ENCODE peak calls at places on chromosomes 4 and X, in nine cellular contexts. One of them, this sample, is unnamed.

GRCh38 chr4:153520871-153521329 is 54.7 kb downstream of the TMEM131L start:
- DNase-seq in prostate gland: no peak
- DNase-seq in stomach: no peak
- DNase-seq in breast epithelium: no peak
- DNase-seq in sigmoid colon: no peak
- DNase-seq in SK-N-SH: no peak
- DNase-seq in H1: no peak
- DNase-seq in upper lobe of left lung: no peak
- DNase-seq in suprapubic skin: no peak
- DNase-seq in this sample: no peak

GRCh38 chr4:55396305-55397023 is 707 bp downstream of the TMEM165 start:
- DNase-seq in sigmoid colon: peak; percentile 78
- DNase-seq in prostate gland: peak; percentile 21
- DNase-seq in H1: peak; percentile 74
- DNase-seq in SK-N-SH: peak; percentile 79
- DNase-seq in suprapubic skin: no peak
- DNase-seq in upper lobe of left lung: peak; percentile 91
- DNase-seq in breast epithelium: no peak
- DNase-seq in stomach: peak; percentile 46
- DNase-seq in this sample: peak; percentile 92

GRCh38 chr4:176270669-176271068 is 1.6 kb upstream of the ASB5 start:
- DNase-seq in prostate gland: no peak
- DNase-seq in H1: no peak
- DNase-seq in stomach: no peak
- DNase-seq in upper lobe of left lung: no peak
- DNase-seq in sigmoid colon: peak; percentile 78
- DNase-seq in breast epithelium: no peak
- DNase-seq in suprapubic skin: no peak
- DNase-seq in SK-N-SH: no peak
- DNase-seq in this sample: no peak

GRCh38 chr4:156109943-156110925 is 156.6 kb upstream of the CTSO start:
- DNase-seq in stomach: no peak
- DNase-seq in suprapubic skin: no peak
- DNase-seq in prostate gland: peak; percentile 29
- DNase-seq in sigmoid colon: peak; percentile 77
- DNase-seq in upper lobe of left lung: no peak
- DNase-seq in breast epithelium: no peak
- DNase-seq in SK-N-SH: no peak
- DNase-seq in H1: peak; percentile 68
- DNase-seq in this sample: no peak

GRCh38 chr4:121339307-121339706 is 41.5 kb downstream of the QRFPR start:
- DNase-seq in prostate gland: no peak
- DNase-seq in suprapubic skin: no peak
- DNase-seq in H1: no peak
- DNase-seq in upper lobe of left lung: no peak
- DNase-seq in stomach: no peak
- DNase-seq in SK-N-SH: no peak
- DNase-seq in breast epithelium: no peak
- DNase-seq in sigmoid colon: no peak
- DNase-seq in this sample: no peak

GRCh38 chr4:84578540-84579409 is 4.2 kb upstream of the CDS1 start:
- DNase-seq in SK-N-SH: peak; percentile 17
- DNase-seq in upper lobe of left lung: no peak
- DNase-seq in H1: no peak
- DNase-seq in sigmoid colon: no peak
- DNase-seq in suprapubic skin: no peak
- DNase-seq in breast epithelium: no peak
- DNase-seq in prostate gland: peak; percentile 21
- DNase-seq in stomach: no peak
- DNase-seq in this sample: no peak

GRCh38 chrX:4932790-4933189 is 1219.3 kb upstream of the PRKX start:
- DNase-seq in breast epithelium: no peak
- DNase-seq in SK-N-SH: no peak
- DNase-seq in upper lobe of left lung: no peak
- DNase-seq in suprapubic skin: no peak
- DNase-seq in sigmoid colon: no peak
- DNase-seq in H1: no peak
- DNase-seq in stomach: no peak
- DNase-seq in prostate gland: no peak
- DNase-seq in this sample: no peak

GRCh38 chr4:7634611-7635010 is 199.9 kb upstream of the PSAPL1 start:
- DNase-seq in suprapubic skin: no peak
- DNase-seq in prostate gland: no peak
- DNase-seq in SK-N-SH: no peak
- DNase-seq in sigmoid colon: no peak
- DNase-seq in breast epithelium: no peak
- DNase-seq in stomach: no peak
- DNase-seq in H1: no peak
- DNase-seq in upper lobe of left lung: no peak
- DNase-seq in this sample: no peak

GRCh38 chr4:183349673-183350072 is 27.4 kb upstream of the CLDN24 start:
- DNase-seq in sigmoid colon: no peak
- DNase-seq in stomach: no peak
- DNase-seq in SK-N-SH: no peak
- DNase-seq in prostate gland: no peak
- DNase-seq in H1: no peak
- DNase-seq in suprapubic skin: no peak
- DNase-seq in breast epithelium: no peak
- DNase-seq in upper lobe of left lung: no peak
- DNase-seq in this sample: no peak

GRCh38 chr4:110501826-110502225 is 25.9 kb downstream of the ENPEP start:
- DNase-seq in upper lobe of left lung: no peak
- DNase-seq in breast epithelium: no peak
- DNase-seq in sigmoid colon: no peak
- DNase-seq in SK-N-SH: no peak
- DNase-seq in suprapubic skin: no peak
- DNase-seq in prostate gland: no peak
- DNase-seq in stomach: no peak
- DNase-seq in H1: no peak
- DNase-seq in this sample: no peak

GRCh38 chrX:27336466-27337091 is 126.6 kb downstream of the PPP4R3C start:
- DNase-seq in sigmoid colon: no peak
- DNase-seq in SK-N-SH: peak; percentile 37
- DNase-seq in breast epithelium: no peak
- DNase-seq in upper lobe of left lung: no peak
- DNase-seq in suprapubic skin: no peak
- DNase-seq in prostate gland: no peak
- DNase-seq in H1: peak; percentile 61
- DNase-seq in stomach: peak; percentile 33
- DNase-seq in this sample: peak; percentile 74

GRCh38 chr4:168784786-168785461 is 225.1 kb downstream of the CBR4 start:
- DNase-seq in upper lobe of left lung: no peak
- DNase-seq in sigmoid colon: no peak
- DNase-seq in SK-N-SH: no peak
- DNase-seq in breast epithelium: no peak
- DNase-seq in H1: no peak
- DNase-seq in stomach: peak; percentile 61
- DNase-seq in suprapubic skin: no peak
- DNase-seq in prostate gland: peak; percentile 39
- DNase-seq in this sample: no peak

GRCh38 chrX:139203681-139204575 is 326.6 kb upstream of the F9 start:
- DNase-seq in H1: peak; percentile 54
- DNase-seq in stomach: peak; percentile 36
- DNase-seq in suprapubic skin: no peak
- DNase-seq in prostate gland: peak; percentile 12
- DNase-seq in upper lobe of left lung: peak; percentile 77
- DNase-seq in sigmoid colon: no peak
- DNase-seq in breast epithelium: peak; percentile 47
- DNase-seq in SK-N-SH: peak; percentile 33
- DNase-seq in this sample: peak; percentile 83

GRCh38 chr4:179695175-179695574 is 2252.9 kb upstream of the AGA start:
- DNase-seq in upper lobe of left lung: no peak
- DNase-seq in suprapubic skin: no peak
- DNase-seq in sigmoid colon: no peak
- DNase-seq in SK-N-SH: no peak
- DNase-seq in breast epithelium: no peak
- DNase-seq in H1: no peak
- DNase-seq in prostate gland: no peak
- DNase-seq in stomach: no peak
- DNase-seq in this sample: no peak

GRCh38 chr4:98528882-98529281 is 129.5 kb downstream of the TSPAN5 start:
- DNase-seq in stomach: no peak
- DNase-seq in H1: no peak
- DNase-seq in upper lobe of left lung: no peak
- DNase-seq in suprapubic skin: no peak
- DNase-seq in breast epithelium: no peak
- DNase-seq in SK-N-SH: no peak
- DNase-seq in prostate gland: no peak
- DNase-seq in sigmoid colon: no peak
- DNase-seq in this sample: no peak

GRCh38 chr4:15695240-15695699 is 7.6 kb upstream of the BST1 start:
- DNase-seq in prostate gland: no peak
- DNase-seq in H1: no peak
- DNase-seq in suprapubic skin: no peak
- DNase-seq in stomach: no peak
- DNase-seq in SK-N-SH: no peak
- DNase-seq in upper lobe of left lung: no peak
- DNase-seq in sigmoid colon: no peak
- DNase-seq in breast epithelium: no peak
- DNase-seq in this sample: no peak

GRCh38 chrX:110310896-110311295 is 7.0 kb downstream of the AMMECR1 start:
- DNase-seq in prostate gland: no peak
- DNase-seq in stomach: no peak
- DNase-seq in H1: no peak
- DNase-seq in SK-N-SH: no peak
- DNase-seq in upper lobe of left lung: no peak
- DNase-seq in sigmoid colon: no peak
- DNase-seq in breast epithelium: no peak
- DNase-seq in suprapubic skin: no peak
- DNase-seq in this sample: no peak

GRCh38 chr4:138275946-138276621 is 33.9 kb upstream of the SLC7A11 start:
- DNase-seq in suprapubic skin: no peak
- DNase-seq in prostate gland: no peak
- DNase-seq in upper lobe of left lung: no peak
- DNase-seq in breast epithelium: no peak
- DNase-seq in H1: no peak
- DNase-seq in sigmoid colon: no peak
- DNase-seq in stomach: no peak
- DNase-seq in SK-N-SH: no peak
- DNase-seq in this sample: no peak

GRCh38 chrX:84893897-84894296 is 109.8 kb upstream of the APOOL start:
- DNase-seq in prostate gland: no peak
- DNase-seq in breast epithelium: no peak
- DNase-seq in sigmoid colon: no peak
- DNase-seq in upper lobe of left lung: no peak
- DNase-seq in SK-N-SH: no peak
- DNase-seq in suprapubic skin: no peak
- DNase-seq in stomach: no peak
- DNase-seq in H1: no peak
- DNase-seq in this sample: no peak
- H3K9me3 ChIP-seq in prostate gland: no peaks in the 10 kb centered on the region
- H3K9me3 ChIP-seq in breast epithelium: no peaks in the 10 kb centered on the region
- H3K9me3 ChIP-seq in sigmoid colon: no peaks in the 10 kb centered on the region
- H3K9me3 ChIP-seq in upper lobe of left lung: no peaks in the 10 kb centered on the region
- H3K9me3 ChIP-seq in SK-N-SH: no peaks in the 10 kb centered on the region
- H3K9me3 ChIP-seq in suprapubic skin: no peaks in the 10 kb centered on the region
- H3K9me3 ChIP-seq in stomach: no peaks in the 10 kb centered on the region
- H3K9me3 ChIP-seq in H1: no peaks in the 10 kb centered on the region
- H3K9me3 ChIP-seq in this sample: no peaks in the 10 kb centered on the region

GRCh38 chr4:88706574-88706973 is 8.9 kb upstream of the NAP1L5 start:
- DNase-seq in SK-N-SH: peak; percentile 57
- DNase-seq in suprapubic skin: no peak
- DNase-seq in H1: no peak
- DNase-seq in stomach: no peak
- DNase-seq in breast epithelium: no peak
- DNase-seq in sigmoid colon: no peak
- DNase-seq in upper lobe of left lung: no peak
- DNase-seq in prostate gland: peak; percentile 49
- DNase-seq in this sample: no peak
- TF ChIP-seq POLR2AphosphoS5 in SK-N-SH: no peak
- TF ChIP-seq POLR2AphosphoS5 in suprapubic skin: no peak
- TF ChIP-seq POLR2AphosphoS5 in H1: no peak
- TF ChIP-seq POLR2AphosphoS5 in stomach: no peak
- TF ChIP-seq POLR2AphosphoS5 in breast epithelium: no peak
- TF ChIP-seq POLR2AphosphoS5 in sigmoid colon: no peak
- TF ChIP-seq POLR2AphosphoS5 in upper lobe of left lung: no peak
- TF ChIP-seq POLR2AphosphoS5 in prostate gland: peak; percentile 34
- TF ChIP-seq POLR2AphosphoS5 in this sample: no peak

DNA sequence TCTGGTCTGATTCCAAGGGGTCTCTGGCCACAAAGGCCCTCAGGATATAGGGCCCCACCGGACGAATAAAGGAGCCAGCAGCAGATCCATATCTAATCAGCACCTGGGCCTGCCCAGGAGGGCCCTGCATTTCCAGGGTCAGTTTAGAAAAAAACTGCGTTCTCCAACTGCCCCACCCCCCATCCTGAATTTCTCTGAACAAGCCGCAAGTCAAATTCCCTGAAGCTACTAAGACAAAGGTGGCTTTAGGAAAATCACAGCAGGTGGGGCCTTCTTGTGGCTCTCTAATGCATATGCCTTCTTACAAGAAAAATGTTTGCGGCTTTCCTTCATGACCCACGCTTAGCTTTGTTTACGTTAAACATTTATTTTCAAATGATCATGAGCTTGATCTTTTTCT is 76.6 kb downstream of the MBNL3 start:
- DNase-seq in breast epithelium: no peak
- DNase-seq in prostate gland: no peak
- DNase-seq in H1: peak; percentile 55
- DNase-seq in stomach: no peak
- DNase-seq in sigmoid colon: no peak
- DNase-seq in SK-N-SH: no peak
- DNase-seq in suprapubic skin: no peak
- DNase-seq in upper lobe of left lung: no peak
- DNase-seq in this sample: no peak
- H3K4me1 ChIP-seq in breast epithelium: no peaks in the 10 kb centered on the region
- H3K4me1 ChIP-seq in prostate gland: no peaks in the 10 kb centered on the region
- H3K4me1 ChIP-seq in H1: peaks cover 26% of the 10 kb centered on the region
- H3K4me1 ChIP-seq in stomach: peaks cover 6% of the 10 kb centered on the region
- H3K4me1 ChIP-seq in sigmoid colon: no peaks in the 10 kb centered on the region
- H3K4me1 ChIP-seq in SK-N-SH: no peaks in the 10 kb centered on the region
- H3K4me1 ChIP-seq in suprapubic skin: no peaks in the 10 kb centered on the region
- H3K4me1 ChIP-seq in upper lobe of left lung: no peaks in the 10 kb centered on the region
- H3K4me1 ChIP-seq in this sample: no peaks in the 10 kb centered on the region

GRCh38 chrX:155877288-155877687 is 3.9 kb upstream of the VAMP7 start:
- DNase-seq in SK-N-SH: no peak
- DNase-seq in upper lobe of left lung: no peak
- DNase-seq in suprapubic skin: no peak
- DNase-seq in H1: no peak
- DNase-seq in stomach: no peak
- DNase-seq in prostate gland: no peak
- DNase-seq in breast epithelium: no peak
- DNase-seq in sigmoid colon: no peak
- DNase-seq in this sample: no peak

GRCh38 chrX:155873203-155873602 is 7.9 kb upstream of the VAMP7 start:
- DNase-seq in sigmoid colon: no peak
- DNase-seq in breast epithelium: no peak
- DNase-seq in prostate gland: no peak
- DNase-seq in stomach: no peak
- DNase-seq in H1: no peak
- DNase-seq in SK-N-SH: no peak
- DNase-seq in upper lobe of left lung: no peak
- DNase-seq in suprapubic skin: no peak
- DNase-seq in this sample: no peak

GRCh38 chrX:155876704-155877103 is 4.4 kb upstream of the VAMP7 start:
- DNase-seq in suprapubic skin: no peak
- DNase-seq in H1: no peak
- DNase-seq in SK-N-SH: no peak
- DNase-seq in prostate gland: no peak
- DNase-seq in stomach: no peak
- DNase-seq in upper lobe of left lung: no peak
- DNase-seq in sigmoid colon: no peak
- DNase-seq in breast epithelium: no peak
- DNase-seq in this sample: no peak

GRCh38 chrX:155871934-155872333 is 9.2 kb upstream of the VAMP7 start:
- DNase-seq in breast epithelium: no peak
- DNase-seq in upper lobe of left lung: no peak
- DNase-seq in prostate gland: no peak
- DNase-seq in stomach: no peak
- DNase-seq in suprapubic skin: no peak
- DNase-seq in H1: no peak
- DNase-seq in SK-N-SH: no peak
- DNase-seq in sigmoid colon: no peak
- DNase-seq in this sample: no peak

GRCh38 chrX:155874571-155875244 is 6.4 kb upstream of the VAMP7 start:
- DNase-seq in prostate gland: no peak
- DNase-seq in stomach: no peak
- DNase-seq in breast epithelium: no peak
- DNase-seq in sigmoid colon: no peak
- DNase-seq in suprapubic skin: no peak
- DNase-seq in SK-N-SH: peak; percentile 36
- DNase-seq in H1: no peak
- DNase-seq in upper lobe of left lung: peak; percentile 59
- DNase-seq in this sample: no peak
- H3K9me3 ChIP-seq in prostate gland: no peaks in the 10 kb centered on the region
- H3K9me3 ChIP-seq in stomach: no peaks in the 10 kb centered on the region
- H3K9me3 ChIP-seq in breast epithelium: no peaks in the 10 kb centered on the region
- H3K9me3 ChIP-seq in sigmoid colon: no peaks in the 10 kb centered on the region
- H3K9me3 ChIP-seq in suprapubic skin: no peaks in the 10 kb centered on the region
- H3K9me3 ChIP-seq in SK-N-SH: no peaks in the 10 kb centered on the region
- H3K9me3 ChIP-seq in H1: peaks cover 7% of the 10 kb centered on the region
- H3K9me3 ChIP-seq in upper lobe of left lung: no peaks in the 10 kb centered on the region
- H3K9me3 ChIP-seq in this sample: no peaks in the 10 kb centered on the region

This sample was measured in spleen.